ENCODE peak calls at places on chromosome 21, in eight cellular contexts. D, M, Z, B, A, W, C and H are unnamed samples.

GRCh38 chr21:31781737-31782136 is 49.8 kb upstream of the SCAF4 start:
- DNase-seq in D (peak; percentile 22), Z (peak; percentile 56), B (peak; percentile 42), C (peak; percentile 62), W (no peak), A (peak; percentile 47), M (peak; percentile 54), H (peak; percentile 23)

GRCh38 chr21:20999567-21000169 is 1.5 kb downstream of the NCAM2 start:
- DNase-seq in D (peak; percentile 29), W (peak; percentile 46), Z (peak; percentile 54), B (no peak), C (peak; percentile 73), A (peak; percentile 63), M (peak; percentile 66), H (peak; percentile 38)

GRCh38 chr21:45536301-45537081 is 5.7 kb downstream of the SLC19A1 start:
- DNase-seq in A (no peak), W (no peak), C (no peak), Z (peak; percentile 7), M (no peak), B (peak; percentile 20), D (no peak), H (no peak)

GRCh38 chr21:9755611-9756010 is 765.8 kb upstream of the TPTE start:
- DNase-seq in A (no peak), C (no peak), M (no peak), B (no peak), W (no peak), D (no peak), Z (no peak), H (no peak)

GRCh38 chr21:26199471-26199870 is 28.9 kb upstream of the APP start:
- DNase-seq in A (peak; percentile 39), C (peak; percentile 39), D (no peak), M (peak; percentile 35), W (no peak), B (no peak), Z (no peak), H (peak; percentile 92)

GRCh38 chr21:27582946-27583270 is 616.0 kb upstream of the ADAMTS5 start:
- DNase-seq in W (no peak), C (no peak), M (no peak), B (no peak), D (no peak), Z (no peak), A (no peak), H (peak; percentile 67)

GRCh38 chr21:45593162-45594022 is 50.1 kb upstream of the PCBP3 start:
- DNase-seq in A (no peak), M (no peak), D (no peak), W (no peak), B (no peak), C (no peak), Z (peak; percentile 56), H (no peak)

GRCh38 chr21:24955275-24955961 is 651.9 kb downstream of the MRPL39 start:
- DNase-seq in B (no peak), D (no peak), Z (no peak), M (no peak), W (no peak), C (no peak), A (no peak), H (no peak)

GRCh38 chr21:42644223-42645208 is 8.9 kb upstream of the PDE9A start:
- DNase-seq in C (peak; percentile 75), Z (no peak), B (no peak), M (peak; percentile 9), D (no peak), W (no peak), A (no peak), H (no peak)

GRCh38 chr21:45577806-45578801 is 35.9 kb upstream of the SLC19A1 start:
- DNase-seq in Z (peak; percentile 82), A (no peak), C (no peak), B (no peak), D (peak; percentile 34), M (no peak), W (no peak), H (no peak)

GRCh38 chr21:45207839-45208626 is 79.7 kb downstream of the POFUT2 start:
- DNase-seq in Z (no peak), W (no peak), D (no peak), C (no peak), A (no peak), M (no peak), B (no peak), H (no peak)

GRCh38 chr21:27024971-27025370 is 58.1 kb upstream of the ADAMTS5 start:
- DNase-seq in M (no peak), D (no peak), C (no peak), W (no peak), A (no peak), Z (no peak), B (no peak), H (peak; percentile 37)

GRCh38 chr21:26412831-26413329 is 160.2 kb downstream of the CYYR1 start:
- DNase-seq in M (no peak), W (no peak), A (no peak), Z (no peak), C (no peak), B (no peak), D (no peak), H (no peak)

GRCh38 chr21:46253610-46254124 is 25.1 kb upstream of the LSS start:
- DNase-seq in A (peak; percentile 25), W (peak; percentile 7), B (no peak), Z (peak; percentile 69), D (no peak), M (no peak), C (peak; percentile 35), H (no peak)

GRCh38 chr21:32382108-32382601 is 10.7 kb downstream of the URB1 start:
- DNase-seq in B (no peak), W (no peak), A (no peak), Z (no peak), C (no peak), D (no peak), M (peak; percentile 55), H (peak; percentile 81)

GRCh38 chr21:26795866-26796329 is 49.3 kb downstream of the ADAMTS1 start:
- DNase-seq in Z (peak; percentile 32), B (peak; percentile 77), A (peak; percentile 98), D (peak; percentile 19), M (peak; percentile 95), W (peak; percentile 6), C (peak; percentile 100), H (peak; percentile 85)

GRCh38 chr21:15063821-15064575 is 802 bp downstream of the NRIP1 start:
- DNase-seq in M (peak; percentile 38), Z (peak; percentile 62), D (peak; percentile 60), W (no peak), A (peak; percentile 48), C (peak; percentile 37), B (peak; percentile 73), H (peak; percentile 34)

GRCh38 chr21:45404726-45405270 is at the start of gene COL18A1:
- DNase-seq in C (peak; percentile 56), W (peak; percentile 39), A (peak; percentile 57), D (peak; percentile 68), B (peak; percentile 78), Z (peak; percentile 77), M (peak; percentile 33), H (no peak)

GRCh38 chr21:14121719-14122118 is 89.0 kb downstream of the LIPI start:
- DNase-seq in D (no peak), A (no peak), C (no peak), Z (no peak), B (no peak), M (no peak), W (no peak), H (no peak)

GRCh38 chr21:18840239-18840638 is 436.7 kb upstream of the TMPRSS15 start:
- DNase-seq in A (no peak), Z (peak; percentile 18), B (no peak), C (peak; percentile 0), W (peak; percentile 6), M (peak; percentile 70), D (no peak), H (no peak)
- TF ChIP-seq CTCF in A (no peak), Z (peak; percentile 59), B (no peak), C (peak; percentile 2), W (peak; percentile 20), M (peak; percentile 25), D (no peak), H (no peak)

DNA sequence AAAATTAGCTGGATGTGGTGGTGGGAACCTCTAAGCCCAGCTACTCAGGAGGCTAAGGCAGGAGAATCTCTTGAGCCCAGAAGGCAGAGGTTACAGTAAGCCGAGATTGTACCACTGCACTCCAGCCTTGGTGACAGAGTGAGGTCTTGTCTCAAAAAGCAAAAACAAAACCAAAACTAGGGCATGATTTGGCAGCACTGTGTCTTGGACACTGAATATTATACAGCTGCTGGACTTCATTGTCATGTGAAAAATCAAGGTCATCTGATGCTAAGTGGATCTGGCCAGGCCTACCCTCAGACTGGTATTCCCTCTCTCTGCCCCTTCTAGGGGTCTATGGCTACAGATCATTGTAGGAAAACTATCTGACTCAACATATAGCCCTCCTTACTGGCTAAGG is 55.2 kb upstream of the MRPS6 start:
- DNase-seq in W (no peak), C (no peak), B (no peak), Z (no peak), M (no peak), D (no peak), A (no peak), H (no peak)
- H3K4me3 ChIP-seq in W (no peak overlapping the region), C (no peak overlapping the region), B (no peak overlapping the region), Z (no peak overlapping the region), M (no peak overlapping the region), D (no peak overlapping the region), A (no peak overlapping the region), H (no peak overlapping the region)

DNA sequence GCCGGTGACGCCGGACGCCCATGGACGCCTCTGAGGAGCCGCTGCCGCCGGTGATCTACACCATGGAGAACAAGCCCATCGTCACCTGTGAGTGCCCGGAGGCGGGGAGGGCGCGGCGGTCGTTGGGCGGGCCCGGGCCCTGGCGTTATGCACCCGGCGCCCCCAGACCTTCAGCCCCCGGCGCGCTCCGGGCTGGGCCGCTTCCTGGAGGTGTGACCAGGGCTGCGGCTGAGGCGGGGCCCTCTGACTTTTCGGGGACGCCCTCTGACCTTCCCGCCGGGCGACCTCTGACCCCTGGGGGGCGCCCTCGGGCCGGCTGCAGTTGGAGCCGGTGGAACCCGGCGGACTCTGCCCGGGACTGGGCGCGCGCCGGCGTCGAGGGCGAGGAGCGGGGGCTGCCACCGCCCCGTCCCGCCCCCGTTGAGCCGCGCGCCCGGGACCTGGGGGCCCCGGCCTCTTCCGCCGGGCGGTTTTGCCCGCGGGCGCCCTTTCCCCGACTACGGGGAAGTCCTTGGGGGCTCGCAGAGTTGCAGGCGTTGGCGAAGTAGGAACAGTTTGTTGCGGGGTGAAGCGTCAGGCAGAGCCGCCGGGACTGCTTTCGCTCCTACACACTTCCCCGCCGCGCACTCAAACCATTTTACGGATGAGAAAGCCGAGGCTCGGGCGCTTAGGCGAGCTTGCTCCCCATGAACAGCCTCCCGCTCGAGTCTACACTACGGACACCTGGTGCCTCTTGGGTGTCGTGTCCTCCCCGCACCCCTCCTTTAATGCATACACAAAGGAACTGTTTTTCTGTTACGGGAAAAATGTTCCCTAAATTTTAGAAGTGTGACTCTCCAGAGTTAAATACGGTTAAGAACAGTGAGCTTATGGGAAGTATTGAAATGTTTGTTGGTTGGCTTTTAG is 618 bp downstream of the TRAPPC10 start:
- DNase-seq in C (peak; percentile 27), B (peak; percentile 68), A (peak; percentile 27), D (peak; percentile 56), W (peak; percentile 24), Z (peak; percentile 63), M (no peak), H (peak; percentile 11)
- TF ChIP-seq CTCF in C (no peak), B (no peak), A (no peak), D (no peak), W (no peak), Z (peak; percentile 17), M (no peak), H (no peak)

DNA sequence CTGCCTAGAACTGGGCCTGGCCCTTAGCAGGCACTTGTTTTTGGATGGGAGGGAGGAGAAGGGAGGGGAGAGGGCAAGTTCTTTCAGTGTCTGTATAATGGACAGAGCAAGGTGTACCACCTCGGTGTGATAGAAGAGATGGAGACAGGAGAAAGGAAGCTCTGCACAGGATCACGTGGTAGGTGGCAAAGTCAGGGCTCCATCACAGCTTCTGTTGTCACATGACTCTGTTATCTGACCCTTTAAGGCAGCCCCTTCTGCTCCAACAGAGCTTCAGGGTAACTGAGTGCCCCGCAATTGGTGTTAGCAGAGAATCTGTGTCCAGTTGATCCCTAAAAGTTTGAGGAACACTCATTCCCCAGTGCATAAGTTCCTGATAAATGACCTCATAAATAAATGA is 16.5 kb upstream of the ETS2 start:
- DNase-seq in Z (no peak), A (no peak), B (no peak), W (no peak), D (no peak), M (no peak), C (no peak), H (no peak)
- H3K4me3 ChIP-seq in Z (no peak overlapping the region), A (no peak overlapping the region), B (no peak overlapping the region), W (no peak overlapping the region), D (no peak overlapping the region), M (no peak overlapping the region), C (no peak overlapping the region), H (no peak overlapping the region)